ENCODE peak calls at places on chromosome X, in four cellular contexts. D, R, I and B are unnamed samples. For H3K4me1, the result is how much of the 10 kb centered on the place peaks cover.

GRCh38 chrX:136975642-136976518 is 57.9 kb downstream of the GPR101 start:
- DNase-seq in D (no peak), R (no peak), I (no peak), B (no peak)

GRCh38 chrX:51955200-51955599 is 61.8 kb downstream of the MAGED1 start:
- DNase-seq in D (no peak), R (no peak), I (no peak), B (no peak)

GRCh38 chrX:129769467-129770154 is 10.1 kb upstream of the SASH3 start:
- DNase-seq in D (no peak), R (no peak), I (no peak), B (peak)

GRCh38 chrX:130885996-130886395 is 17.0 kb downstream of the ENOX2 start:
- DNase-seq in D (no peak), R (no peak), I (no peak), B (no peak)

GRCh38 chrX:131802836-131803626 is 220.1 kb upstream of the STK26 start:
- DNase-seq in D (no peak), R (peak), I (peak), B (no peak)

GRCh38 chrX:44675364-44676024 is 132.8 kb upstream of the FUNDC1 start:
- DNase-seq in D (peak), R (no peak), I (no peak), B (no peak)

GRCh38 chrX:17860811-17861495 is at the start of gene RAI2:
- DNase-seq in D (peak), R (no peak), I (peak), B (no peak)

GRCh38 chrX:13702390-13702789 is 13.5 kb downstream of the RAB9A start:
- DNase-seq in D (no peak), R (no peak), I (no peak), B (no peak)

GRCh38 chrX:1767026-1767425 is 152.2 kb downstream of the ASMT start:
- DNase-seq in D (no peak), R (no peak), I (peak), B (no peak)

GRCh38 chrX:147920161-147920666 is 8.5 kb downstream of the FMR1 start:
- DNase-seq in D (no peak), R (no peak), I (peak), B (no peak)

GRCh38 chrX:105189093-105189492 is 31.4 kb downstream of the TEX13A start:
- DNase-seq in D (no peak), R (no peak), I (no peak), B (no peak)

GRCh38 chrX:20451936-20452335 is 185.2 kb upstream of the RPS6KA3 start:
- DNase-seq in D (no peak), R (no peak), I (no peak), B (no peak)

GRCh38 chrX:112874140-112874539 is 33.5 kb upstream of the AMOT start:
- DNase-seq in D (no peak), R (no peak), I (peak), B (no peak)

GRCh38 chrX:84186603-84187358 is 1.2 kb downstream of the RPS6KA6 start:
- DNase-seq in D (no peak), R (peak), I (peak), B (peak)

GRCh38 chrX:150355898-150356297 is 7.2 kb upstream of the MAMLD1 start:
- DNase-seq in D (no peak), R (no peak), I (no peak), B (no peak)

GRCh38 chrX:43676960-43677582 is 21.0 kb downstream of the MAOA start:
- DNase-seq in D (no peak), R (no peak), I (peak), B (no peak)

GRCh38 chrX:78075787-78076389 is 28.2 kb upstream of the PGK1 start:
- DNase-seq in D (no peak), R (no peak), I (no peak), B (no peak)

GRCh38 chrX:43655151-43655676 is 885 bp upstream of the MAOA start:
- DNase-seq in D (peak), R (peak), I (peak), B (no peak)

GRCh38 chrX:5708209-5708608 is 520.5 kb downstream of the NLGN4X start:
- DNase-seq in D (no peak), R (no peak), I (no peak), B (no peak)

GRCh38 chrX:9860826-9861225 is 74.6 kb downstream of the SHROOM2 start:
- DNase-seq in D (no peak), R (no peak), I (no peak), B (no peak)

GRCh38 chrX:150119323-150119722 is 181.0 kb upstream of the EOLA2 start:
- DNase-seq in D (no peak), R (no peak), I (no peak), B (no peak)

GRCh38 chrX:14920196-14920595 is 47.0 kb downstream of the MOSPD2 start:
- DNase-seq in D (no peak), R (no peak), I (no peak), B (no peak)

GRCh38 chrX:119617511-119618164 is 11.4 kb upstream of the NKRF start:
- DNase-seq in D (no peak), R (no peak), I (peak), B (no peak)

GRCh38 chrX:21905209-21905735 is 35.2 kb upstream of the SMS start:
- DNase-seq in D (no peak), R (no peak), I (peak), B (no peak)

GRCh38 chrX:121869876-121870477 is 822.6 kb downstream of the GLUD2 start:
- DNase-seq in D (no peak), R (no peak), I (peak), B (no peak)
- H3K4me1 ChIP-seq in D (under half), R (under half), I (under half), B (under half)

GRCh38 chrX:41449138-41449537 is 2.0 kb downstream of the NYX start:
- DNase-seq in D (no peak), R (no peak), I (no peak), B (no peak)

GRCh38 chrX:41445781-41446358 is 1.3 kb upstream of the NYX start:
- DNase-seq in D (no peak), R (no peak), I (no peak), B (no peak)

GRCh38 chrX:41445171-41445570 is 2.0 kb upstream of the NYX start:
- DNase-seq in D (no peak), R (no peak), I (peak), B (no peak)

GRCh38 chrX:41449615-41450014 is 2.5 kb downstream of the NYX start:
- DNase-seq in D (no peak), R (no peak), I (no peak), B (no peak)

GRCh38 chrX:41447897-41448296 is 754 bp downstream of the NYX start:
- DNase-seq in D (no peak), R (no peak), I (no peak), B (no peak)
- H3K4me1 ChIP-seq in D (under half), R (under half), I (under half), B (under half)

DNA sequence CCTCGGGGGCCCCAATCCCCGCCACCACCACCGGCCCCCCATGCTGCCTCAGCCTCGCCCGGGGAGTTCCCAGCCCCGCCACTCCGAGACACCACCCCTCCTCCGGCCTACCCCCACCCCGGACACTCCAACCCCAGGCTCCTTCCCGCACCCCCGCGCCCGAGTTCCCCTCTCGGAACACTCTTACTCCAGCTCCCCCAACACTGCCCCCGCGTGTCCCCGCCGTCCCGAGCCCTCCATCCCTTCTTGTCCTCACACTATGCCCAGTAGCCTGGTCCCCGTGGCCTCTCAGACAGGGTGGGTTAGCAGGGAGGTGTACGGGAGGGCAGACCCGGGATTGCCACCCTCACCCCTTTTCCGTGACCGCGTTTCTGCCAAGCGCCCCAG is 276.1 kb downstream of the BCOR start:
- DNase-seq in D (no peak), R (no peak), I (no peak), B (no peak)
- H3K4me1 ChIP-seq in D (under half), R (under half), I (under half), B (under half)

DNA sequence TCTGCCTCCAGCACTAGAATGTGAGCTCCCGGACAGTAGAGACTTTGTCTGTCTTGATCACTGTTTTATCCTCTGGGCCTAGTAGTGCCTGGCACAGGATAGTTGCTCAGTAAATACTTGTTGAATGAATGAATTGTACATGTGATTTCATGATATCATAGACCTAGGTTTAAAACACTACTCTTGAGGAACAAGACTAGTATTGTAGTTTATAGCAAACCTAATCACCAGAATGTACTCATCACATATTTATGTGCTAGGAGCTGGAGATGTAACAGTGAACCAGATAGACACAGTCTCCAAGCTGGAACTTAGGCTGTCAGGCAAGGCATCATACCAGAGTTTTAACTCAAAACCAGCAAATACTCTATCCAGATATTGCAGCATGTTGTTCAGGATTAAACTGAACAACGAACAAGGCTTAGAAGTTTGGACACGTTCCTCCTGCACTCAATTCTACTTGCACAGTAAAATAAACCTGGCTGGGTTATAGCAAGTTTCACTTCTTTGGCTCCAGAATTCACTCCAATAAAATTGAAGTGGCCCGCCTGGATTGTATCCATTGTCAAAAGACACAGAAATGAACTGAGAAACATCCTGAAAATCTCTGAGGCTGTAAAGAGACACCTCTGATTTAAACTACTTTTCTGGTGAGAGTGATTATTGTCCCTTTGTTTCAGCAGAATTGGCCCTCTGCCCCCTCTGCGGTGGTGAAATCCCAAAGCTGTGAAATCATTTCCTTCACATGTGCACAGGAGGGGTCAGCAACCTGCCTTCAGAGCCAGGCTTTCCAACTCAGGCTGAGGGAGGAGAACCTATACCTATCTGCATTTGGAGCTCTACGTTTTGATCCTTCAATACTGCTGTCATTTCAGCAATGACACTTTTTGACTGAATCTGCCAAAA is 23.2 kb downstream of the GAB3 start:
- DNase-seq in D (peak), R (no peak), I (no peak), B (no peak)
- H3K4me1 ChIP-seq in D (half or more), R (under half), I (under half), B (under half)

GRCh38 chrX:45747905-45748304 is 547.2 kb upstream of the DIPK2B start:
- DNase-seq in D (no peak), R (no peak), I (no peak), B (no peak)
- H3K4me1 ChIP-seq in D (under half), R (under half), I (under half), B (under half)